ENCODE peak calls at places on chromosome 6, in nine cellular contexts. N is AG10803; C is heart right ventricle; S is ascending aorta; B is GM23338; O is PC-9; R is pancreas; J is CD4-positive, alpha-beta T cell; Y is choroid plexus epithelial cell. K is an unnamed sample.

GRCh38 chr6:43274916-43275597 is 23.0 kb upstream of the SLC22A7 start:
- DNase-seq in N (no peak), C (no peak), S (no peak), B (peak), O (no peak), R (peak), J (no peak), Y (no peak), K (no peak)

GRCh38 chr6:125220712-125221111 is 67.1 kb downstream of the TPD52L1 start:
- DNase-seq in N (peak), C (peak), S (peak), B (no peak), O (no peak), R (no peak), J (no peak), Y (no peak), K (no peak)

GRCh38 chr6:105135056-105135455 is 44.8 kb downstream of the POPDC3 start:
- DNase-seq in N (peak), C (peak), S (no peak), B (peak), O (no peak), R (no peak), J (no peak), Y (peak), K (peak)

GRCh38 chr6:42829561-42830092 is 47.8 kb downstream of the BICRAL start:
- DNase-seq in N (no peak), C (no peak), S (no peak), B (no peak), O (no peak), R (no peak), J (no peak), Y (no peak), K (no peak)

GRCh38 chr6:307065-307814 is 15.0 kb downstream of the DUSP22 start:
- DNase-seq in N (no peak), C (peak), S (no peak), B (no peak), O (no peak), R (no peak), J (no peak), Y (no peak), K (no peak)

GRCh38 chr6:112245511-112246203 is 8.7 kb downstream of the LAMA4 start:
- DNase-seq in N (peak), C (no peak), S (no peak), B (no peak), O (no peak), R (no peak), J (no peak), Y (peak), K (no peak)

GRCh38 chr6:131923356-131923755 is 27.8 kb downstream of the CCN2 start:
- DNase-seq in N (peak), C (peak), S (no peak), B (peak), O (peak), R (peak), J (no peak), Y (peak), K (peak)

GRCh38 chr6:157763129-157763893 is 59.7 kb upstream of the SNX9 start:
- DNase-seq in N (peak), C (peak), S (peak), B (peak), O (peak), R (peak), J (no peak), Y (peak), K (peak)

GRCh38 chr6:36202101-36202500 is 5.6 kb downstream of the BRPF3 start:
- DNase-seq in N (no peak), C (no peak), S (no peak), B (no peak), O (no peak), R (no peak), J (no peak), Y (no peak), K (no peak)

GRCh38 chr6:149233056-149233715 is 84.3 kb upstream of the TAB2 start:
- DNase-seq in N (peak), C (no peak), S (no peak), B (no peak), O (peak), R (no peak), J (peak), Y (peak), K (peak)

GRCh38 chr6:81896561-81896960 is 144.1 kb upstream of the TENT5A start:
- DNase-seq in N (peak), C (no peak), S (no peak), B (no peak), O (no peak), R (no peak), J (no peak), Y (peak), K (no peak)

GRCh38 chr6:156699017-156699421 is 78.2 kb upstream of the ARID1B start:
- DNase-seq in N (peak), C (no peak), S (no peak), B (no peak), O (peak), R (no peak), J (no peak), Y (peak), K (peak)

GRCh38 chr6:27830212-27830664 is 82.0 kb downstream of the OR2B2 start:
- DNase-seq in N (no peak), C (no peak), S (no peak), B (peak), O (no peak), R (no peak), J (no peak), Y (no peak), K (peak)

GRCh38 chr6:43096451-43097097 is 20.5 kb downstream of the PTK7 start:
- DNase-seq in N (peak), C (no peak), S (peak), B (peak), O (peak), R (no peak), J (no peak), Y (peak), K (peak)

GRCh38 chr6:5663256-5663655 is 343.5 kb downstream of the NRN1 start:
- DNase-seq in N (no peak), C (no peak), S (no peak), B (no peak), O (no peak), R (no peak), J (no peak), Y (no peak), K (no peak)

GRCh38 chr6:53461041-53461656 is 83.8 kb downstream of the GCLC start:
- DNase-seq in N (peak), C (no peak), S (no peak), B (no peak), O (no peak), R (no peak), J (no peak), Y (no peak), K (peak)

GRCh38 chr6:157571995-157572394 is 191.0 kb downstream of the ZDHHC14 start:
- DNase-seq in N (no peak), C (no peak), S (no peak), B (no peak), O (no peak), R (no peak), J (no peak), Y (no peak), K (no peak)

GRCh38 chr6:44508646-44509045 is 121.1 kb downstream of the CDC5L start:
- DNase-seq in N (peak), C (no peak), S (no peak), B (no peak), O (no peak), R (no peak), J (no peak), Y (peak), K (no peak)

GRCh38 chr6:168089186-168090063 is 10.4 kb upstream of the FRMD1 start:
- DNase-seq in N (no peak), C (no peak), S (no peak), B (no peak), O (no peak), R (peak), J (no peak), Y (no peak), K (no peak)

GRCh38 chr6:37882724-37883413 is 63.3 kb downstream of the ZFAND3 start:
- DNase-seq in N (peak), C (no peak), S (no peak), B (no peak), O (no peak), R (no peak), J (no peak), Y (peak), K (peak)

GRCh38 chr6:2542858-2543218 is 207.9 kb downstream of the MYLK4 start:
- DNase-seq in N (peak), C (no peak), S (no peak), B (no peak), O (peak), R (no peak), J (no peak), Y (peak), K (peak)

GRCh38 chr6:36120979-36121706 is 9.2 kb upstream of the MAPK13 start:
- DNase-seq in N (peak), C (no peak), S (peak), B (peak), O (peak), R (no peak), J (peak), Y (peak), K (peak)

GRCh38 chr6:76026101-76026500 is 46.4 kb downstream of the IMPG1 start:
- DNase-seq in N (no peak), C (no peak), S (no peak), B (peak), O (no peak), R (no peak), J (no peak), Y (peak), K (peak)

GRCh38 chr6:107634147-107635057 is 144.5 kb downstream of the SOBP start:
- DNase-seq in N (no peak), C (no peak), S (no peak), B (peak), O (peak), R (peak), J (no peak), Y (no peak), K (no peak)

GRCh38 chr6:31834704-31835375 is 7.3 kb downstream of the HSPA1B start:
- DNase-seq in N (no peak), C (peak), S (peak), B (peak), O (peak), R (peak), J (peak), Y (no peak), K (peak)

GRCh38 chr6:73696990-73697651 is 1.1 kb downstream of the CD109 start:
- DNase-seq in N (no peak), C (no peak), S (no peak), B (peak), O (no peak), R (no peak), J (no peak), Y (no peak), K (peak)

GRCh38 chr6:36615018-36615761 is 21.0 kb downstream of the SRSF3 start:
- DNase-seq in N (peak), C (no peak), S (peak), B (peak), O (peak), R (no peak), J (peak), Y (peak), K (peak)

GRCh38 chr6:29791162-29791561 is 36.5 kb upstream of the HLA-G start:
- DNase-seq in N (peak), C (no peak), S (no peak), B (no peak), O (peak), R (no peak), J (no peak), Y (peak), K (no peak)

GRCh38 chr6:36289281-36290018 is 19.6 kb downstream of the PNPLA1 start:
- DNase-seq in N (no peak), C (no peak), S (no peak), B (peak), O (peak), R (no peak), J (no peak), Y (no peak), K (peak)

GRCh38 chr6:75317503-75318206 is 33.1 kb upstream of the TMEM30A start:
- DNase-seq in N (peak), C (no peak), S (no peak), B (peak), O (no peak), R (no peak), J (no peak), Y (peak), K (no peak)

GRCh38 chr6:88378639-88379038 is 212.5 kb upstream of the CNR1 start:
- DNase-seq in N (no peak), C (no peak), S (no peak), B (no peak), O (no peak), R (no peak), J (no peak), Y (no peak), K (peak)

GRCh38 chr6:116536216-116536621 is 9.3 kb downstream of the TRAPPC3L start:
- DNase-seq in N (peak), C (peak), S (no peak), B (peak), O (peak), R (no peak), J (no peak), Y (peak), K (peak)

GRCh38 chr6:116530436-116530835 is 15.0 kb downstream of the TRAPPC3L start:
- DNase-seq in N (no peak), C (no peak), S (no peak), B (no peak), O (no peak), R (no peak), J (no peak), Y (no peak), K (no peak)

GRCh38 chr6:116531675-116532570 is 13.6 kb downstream of the TRAPPC3L start:
- DNase-seq in N (peak), C (peak), S (peak), B (peak), O (peak), R (no peak), J (peak), Y (peak), K (peak)

GRCh38 chr6:116535109-116535508 is 10.4 kb downstream of the TRAPPC3L start:
- DNase-seq in N (no peak), C (no peak), S (no peak), B (no peak), O (peak), R (no peak), J (no peak), Y (no peak), K (no peak)

DNA sequence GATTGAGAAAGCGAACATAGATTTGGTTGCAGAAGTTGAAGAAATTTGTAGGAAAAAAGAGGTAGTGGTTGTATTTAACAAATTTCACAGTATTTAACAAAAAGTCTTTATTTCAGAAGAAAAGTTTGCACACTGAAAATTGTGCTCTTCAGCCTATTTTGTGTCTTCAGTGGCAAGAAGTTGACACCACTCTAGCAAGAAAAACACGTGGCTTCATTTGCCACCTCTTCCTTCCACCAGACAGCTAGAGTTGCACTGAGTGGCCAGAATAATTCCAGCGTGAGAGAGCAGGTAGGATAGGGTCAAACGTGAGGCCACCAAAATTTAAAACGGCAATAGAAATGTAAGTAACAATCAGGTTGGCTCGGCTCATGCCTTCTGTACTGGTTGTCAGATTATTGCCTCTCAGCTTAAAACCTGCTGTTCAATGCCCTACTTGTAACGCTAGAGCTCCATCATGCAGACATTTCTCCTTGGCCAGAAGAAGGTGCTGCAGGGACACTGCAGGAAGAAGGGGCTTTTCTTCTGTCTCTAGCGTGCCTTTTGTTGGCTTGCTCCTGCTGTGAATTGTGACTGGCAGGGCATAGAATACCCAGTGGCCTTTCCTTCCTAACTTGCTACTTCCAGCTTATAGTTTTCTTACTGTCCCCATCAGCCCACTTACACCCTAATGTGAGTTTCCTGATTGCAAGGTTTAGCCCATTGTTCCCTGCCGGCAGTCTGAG is 12.1 kb downstream of the TRAPPC3L start:
- DNase-seq in N (no peak), C (no peak), S (no peak), B (peak), O (no peak), R (no peak), J (no peak), Y (no peak), K (no peak)
- TF ChIP-seq CTCF in N (peak), C (no peak), S (no peak), B (peak), O (no peak), R (no peak), J (no peak), Y (peak), K (no peak)

GRCh38 chr6:63872233-63872632 is 236.6 kb downstream of the PHF3 start:
- DNase-seq in N (no peak), C (no peak), S (no peak), B (no peak), O (no peak), R (no peak), J (no peak), Y (no peak), K (no peak)
- TF ChIP-seq CTCF in N (peak), C (no peak), S (no peak), B (no peak), O (peak), R (no peak), J (no peak), Y (no peak), K (no peak)

GRCh38 chr6:14001329-14002012 is 76.7 kb downstream of the RNF182 start:
- DNase-seq in N (peak), C (no peak), S (no peak), B (no peak), O (peak), R (no peak), J (no peak), Y (peak), K (peak)

GRCh38 chr6:14004258-14004657 is 79.5 kb downstream of the RNF182 start:
- DNase-seq in N (no peak), C (no peak), S (no peak), B (no peak), O (no peak), R (no peak), J (no peak), Y (no peak), K (no peak)

GRCh38 chr6:13998356-13998755 is 73.6 kb downstream of the RNF182 start:
- DNase-seq in N (no peak), C (no peak), S (no peak), B (no peak), O (no peak), R (no peak), J (no peak), Y (no peak), K (no peak)

GRCh38 chr6:14000901-14001300 is 76.1 kb downstream of the RNF182 start:
- DNase-seq in N (peak), C (no peak), S (no peak), B (no peak), O (no peak), R (no peak), J (no peak), Y (peak), K (no peak)

DNA sequence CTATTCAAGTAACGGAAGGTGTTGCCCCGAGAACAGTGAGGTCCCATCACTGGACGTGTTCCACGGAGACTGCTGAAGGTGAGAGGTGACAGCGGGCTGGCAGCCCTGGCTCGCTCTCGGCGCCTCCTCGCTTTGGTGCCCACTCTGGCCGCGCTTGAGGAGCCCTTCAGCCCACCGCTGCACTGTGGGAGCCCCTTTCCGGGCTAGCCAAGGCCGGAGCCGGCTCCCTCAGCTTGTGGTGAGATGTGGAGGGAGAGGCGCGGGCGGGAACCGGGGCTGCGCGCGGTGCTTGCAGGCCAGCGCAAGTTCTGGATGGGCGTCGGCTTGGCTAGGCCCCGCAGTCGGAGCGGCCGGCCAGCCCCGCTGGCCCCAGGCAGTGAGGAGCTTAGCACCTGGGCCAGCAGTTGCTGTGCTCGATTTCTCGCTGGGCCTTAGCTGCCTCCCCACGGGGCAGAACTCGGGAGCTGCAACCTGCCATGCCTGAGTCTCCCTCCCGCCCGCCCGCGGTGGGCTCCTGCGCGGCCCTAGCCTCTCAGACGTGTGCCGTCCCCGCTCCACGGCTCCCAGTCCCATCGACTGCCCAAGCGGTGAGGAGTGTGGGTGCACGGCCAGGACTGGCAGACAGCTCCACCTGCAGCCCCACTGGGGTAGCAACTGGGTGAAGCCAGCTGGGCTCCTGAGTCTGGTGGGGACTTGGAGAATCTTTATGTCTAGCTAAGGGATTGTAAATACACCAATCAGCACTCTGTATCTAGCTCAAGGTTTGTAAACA is 77.6 kb downstream of the RNF182 start:
- DNase-seq in N (no peak), C (no peak), S (no peak), B (peak), O (no peak), R (no peak), J (no peak), Y (no peak), K (no peak)
- TF ChIP-seq CTCF in N (no peak), C (no peak), S (no peak), B (peak), O (no peak), R (no peak), J (no peak), Y (no peak), K (no peak)

DNA sequence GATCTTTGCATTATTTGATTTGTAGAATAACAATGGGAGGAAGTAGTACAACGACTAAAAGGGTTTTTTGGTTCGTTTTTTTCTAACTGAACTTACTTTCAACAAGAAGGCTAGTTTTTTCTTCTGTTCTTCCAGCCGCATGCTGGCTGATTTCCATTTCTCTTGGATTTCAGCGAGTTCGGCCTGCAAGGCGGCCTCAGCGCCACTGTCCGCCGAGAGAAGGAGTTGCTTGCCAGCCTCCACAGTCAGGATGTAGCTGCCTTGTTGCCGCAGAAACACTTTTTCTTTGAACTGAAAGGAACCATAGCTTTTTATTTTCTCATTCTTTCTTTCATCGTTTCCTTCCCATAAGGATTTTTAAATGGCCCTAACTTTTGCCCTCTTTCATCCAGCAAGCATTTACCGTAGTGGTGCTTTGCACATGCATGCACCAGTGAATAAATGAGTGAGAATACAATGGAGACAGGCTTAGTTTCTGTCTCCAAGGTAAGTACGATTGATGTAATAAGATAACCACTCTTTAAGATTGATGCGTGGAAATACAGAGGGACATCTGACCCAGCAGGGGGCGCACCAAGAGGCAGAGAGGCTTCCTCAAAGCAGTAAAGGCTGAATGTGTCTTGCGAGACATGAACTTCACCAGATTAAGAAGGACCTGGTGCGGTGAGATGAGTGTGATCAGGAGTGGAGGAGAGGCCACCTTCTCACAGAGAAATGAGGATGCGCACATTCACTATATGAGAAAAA is 398.8 kb downstream of the ESR1 start:
- DNase-seq in N (peak), C (no peak), S (no peak), B (peak), O (no peak), R (peak), J (peak), Y (peak), K (peak)
- TF ChIP-seq CTCF in N (peak), C (peak), S (peak), B (peak), O (peak), R (no peak), J (peak), Y (peak), K (peak)